ENCODE peak calls at places on chromosome 7, in five cellular contexts. V is WTC11, M is K562, O is HepG2, X is GM12878. D is an unnamed sample.
A peak's percentile ranks its signal among the peaks of the same experiment; 100 is the strongest.

GRCh38 chr7:159033956-159034938 is 110.4 kb downstream of the VIPR2 start:
- DNase-seq in M (no peak), X (no peak), O (no peak), V (no peak), D (peak; percentile 33)

GRCh38 chr7:66167773-66168367 is 37.3 kb upstream of the TPST1 start:
- DNase-seq in X (no peak), O (peak; percentile 31), M (no peak), V (no peak), D (no peak)

GRCh38 chr7:24732646-24733413 is 24.4 kb downstream of the GSDME start:
- DNase-seq in O (peak; percentile 20), M (no peak), V (no peak), X (no peak), D (no peak)

GRCh38 chr7:154928136-154929005 is 74.6 kb downstream of the PAXIP1 start:
- DNase-seq in V (no peak), M (peak; percentile 87), X (peak; percentile 99), O (peak; percentile 95), D (no peak)

GRCh38 chr7:157715071-157715937 is 378.5 kb downstream of the DNAJB6 start:
- DNase-seq in M (no peak), X (no peak), V (no peak), O (no peak), D (no peak)

GRCh38 chr7:142338633-142339501 is 81.0 kb upstream of the PRSS58 start:
- DNase-seq in V (peak; percentile 88), M (no peak), O (no peak), X (no peak), D (peak; percentile 34)

GRCh38 chr7:117715784-117716445 is 157.3 kb downstream of the CTTNBP2 start:
- DNase-seq in V (peak; percentile 31), M (no peak), X (no peak), O (peak; percentile 39), D (no peak)

GRCh38 chr7:111540199-111540815 is 22.0 kb downstream of the IMMP2L start:
- DNase-seq in X (no peak), O (no peak), V (no peak), M (no peak), D (no peak)

GRCh38 chr7:100102950-100103840 is 1.8 kb downstream of the AP4M1 start:
- DNase-seq in O (no peak), X (no peak), V (no peak), M (no peak), D (no peak)

GRCh38 chr7:122546496-122546895 is 152.4 kb downstream of the RNF133 start:
- DNase-seq in O (no peak), M (no peak), V (no peak), X (no peak), D (no peak)

GRCh38 chr7:24701232-24701898 is 55.9 kb downstream of the GSDME start:
- DNase-seq in O (no peak), X (no peak), V (no peak), M (no peak), D (no peak)

GRCh38 chr7:151876899-151877777 is at the start of gene PRKAG2:
- DNase-seq in V (peak; percentile 50), X (no peak), O (no peak), M (peak; percentile 65), D (no peak)

GRCh38 chr7:83457022-83457892 is 191.7 kb downstream of the SEMA3E start:
- DNase-seq in M (no peak), X (no peak), V (no peak), O (no peak), D (no peak)

GRCh38 chr7:127907638-127908040 is 123.6 kb downstream of the LRRC4 start:
- DNase-seq in V (no peak), O (peak; percentile 83), X (no peak), M (no peak), D (no peak)

GRCh38 chr7:93146465-93147127 is 1.6 kb downstream of the SAMD9L start:
- DNase-seq in V (no peak), O (no peak), X (no peak), M (no peak), D (no peak)
- TF ChIP-seq ATF2 in V (no peak), O (no peak), X (no peak), M (no peak), D (no peak)

DNA sequence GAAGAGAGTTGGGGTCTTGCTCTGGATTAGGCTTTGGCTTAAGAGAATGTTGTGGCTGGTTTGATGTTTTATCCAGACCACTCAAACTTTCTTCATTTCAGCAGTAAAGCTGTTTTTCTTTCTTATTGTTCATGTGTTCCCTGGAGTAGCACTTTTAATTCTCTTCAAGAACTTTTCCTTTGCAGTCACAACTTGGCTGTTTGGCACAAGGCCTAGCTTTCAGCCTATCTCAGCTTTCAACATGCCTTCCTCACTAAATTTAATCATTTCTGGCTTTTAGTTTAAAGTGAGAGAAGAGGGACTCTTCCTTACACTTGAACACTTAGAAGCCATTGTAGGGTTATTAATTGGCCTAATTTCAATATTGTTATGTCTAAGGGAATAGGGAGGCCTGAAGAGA is 18.1 kb downstream of the CCDC126 start:
- DNase-seq in O (no peak), M (no peak), V (no peak), X (no peak), D (no peak)
- TF ChIP-seq ATF2 in O (no peak), M (no peak), V (no peak), X (no peak), D (no peak)

GRCh38 chr7:129845178-129845971 is 107.4 kb downstream of the UBE2H start:
- DNase-seq in X (no peak), M (no peak), V (no peak), O (no peak), D (no peak)
- TF ChIP-seq ATF2 in X (no peak), M (no peak), V (no peak), O (no peak), D (no peak)

DNA sequence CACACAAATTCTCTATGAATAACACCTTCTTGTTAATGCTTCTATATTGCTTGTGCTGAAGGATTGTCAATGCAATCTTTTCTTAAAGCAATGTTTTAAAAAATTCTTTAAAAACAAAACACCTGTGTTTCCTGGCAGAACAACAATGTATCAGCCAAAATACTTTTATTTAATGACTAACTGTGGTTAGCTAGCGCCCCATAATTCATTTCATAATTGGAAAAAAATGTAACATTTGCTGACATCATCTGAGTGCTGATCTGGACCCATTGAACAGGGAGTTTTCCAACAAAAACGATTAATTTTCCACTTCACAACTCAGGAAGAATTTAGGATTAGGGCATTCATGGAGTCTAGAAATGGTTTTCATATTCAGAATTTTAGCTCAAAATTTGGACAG is 137.6 kb upstream of the CDK6 start:
- DNase-seq in V (no peak), O (no peak), X (no peak), M (no peak), D (no peak)
- TF ChIP-seq ATF2 in V (no peak), O (no peak), X (no peak), M (no peak), D (no peak)

DNA sequence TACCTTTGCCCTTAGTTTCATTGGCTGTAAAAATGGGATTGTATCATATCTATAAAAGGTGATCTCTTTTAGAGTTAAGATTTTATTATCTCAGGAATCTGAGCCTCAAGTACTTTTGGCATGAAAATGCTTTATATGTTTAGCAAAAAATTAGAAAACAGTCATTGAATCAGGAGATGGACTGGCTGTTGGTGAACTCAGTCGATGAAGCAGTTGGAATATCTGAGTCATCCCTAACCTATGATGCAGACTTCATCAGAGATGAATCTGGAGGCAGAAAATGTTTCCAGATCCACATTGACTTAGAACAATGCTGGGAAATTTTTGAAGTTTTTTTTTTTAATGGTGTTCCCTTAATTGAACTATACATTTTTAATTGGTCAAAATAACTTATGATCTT is 228.5 kb downstream of the SLC25A13 start:
- DNase-seq in O (no peak), X (no peak), M (no peak), V (no peak), D (no peak)
- TF ChIP-seq ATF2 in O (no peak), X (no peak), M (no peak), V (no peak), D (no peak)

GRCh38 chr7:144775735-144776134 is 60.1 kb downstream of the TPK1 start:
- DNase-seq in V (no peak), M (no peak), X (no peak), O (no peak), D (no peak)
- TF ChIP-seq ATF2 in V (no peak), M (no peak), X (no peak), O (no peak), D (no peak)

GRCh38 chr7:22138106-22138505 is 192.4 kb upstream of the CDCA7L start:
- DNase-seq in V (no peak), O (no peak), X (no peak), M (no peak), D (no peak)

GRCh38 chr7:22140597-22140996 is 194.9 kb upstream of the CDCA7L start:
- DNase-seq in O (no peak), V (no peak), M (no peak), X (no peak), D (no peak)

GRCh38 chr7:22137466-22137865 is 191.8 kb upstream of the CDCA7L start:
- DNase-seq in V (no peak), M (no peak), O (no peak), X (no peak), D (no peak)

GRCh38 chr7:22138886-22139285 is 193.2 kb upstream of the CDCA7L start:
- DNase-seq in O (no peak), V (no peak), M (no peak), X (no peak), D (no peak)

GRCh38 chr7:22137026-22137425 is 191.3 kb upstream of the CDCA7L start:
- DNase-seq in V (no peak), O (no peak), M (no peak), X (no peak), D (no peak)
- TF ChIP-seq ATF2 in V (no peak), O (no peak), M (no peak), X (no peak), D (no peak)

DNA sequence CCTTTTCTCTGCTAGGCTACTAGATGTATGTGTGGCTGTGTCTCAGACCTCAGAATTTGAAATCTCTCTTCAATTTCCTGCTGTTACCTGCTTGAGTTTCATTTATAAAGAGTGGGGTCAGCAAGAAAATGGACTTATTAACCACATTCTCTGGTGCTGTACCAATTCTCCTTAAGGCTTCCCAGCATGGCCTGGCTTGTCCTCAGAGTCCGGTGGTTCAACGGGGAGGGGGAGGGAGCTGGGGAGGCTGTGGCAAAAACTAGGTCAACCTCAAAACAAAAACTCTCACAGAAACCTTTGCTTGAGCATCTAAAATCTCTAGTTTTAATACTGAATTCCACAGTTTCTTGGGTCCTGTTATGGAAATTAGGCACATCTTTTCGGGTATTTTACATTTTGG is 389.1 kb upstream of the COBL start:
- DNase-seq in M (no peak), V (no peak), X (no peak), O (no peak), D (no peak)
- TF ChIP-seq ATF2 in M (no peak), V (no peak), X (no peak), O (no peak), D (no peak)

DNA sequence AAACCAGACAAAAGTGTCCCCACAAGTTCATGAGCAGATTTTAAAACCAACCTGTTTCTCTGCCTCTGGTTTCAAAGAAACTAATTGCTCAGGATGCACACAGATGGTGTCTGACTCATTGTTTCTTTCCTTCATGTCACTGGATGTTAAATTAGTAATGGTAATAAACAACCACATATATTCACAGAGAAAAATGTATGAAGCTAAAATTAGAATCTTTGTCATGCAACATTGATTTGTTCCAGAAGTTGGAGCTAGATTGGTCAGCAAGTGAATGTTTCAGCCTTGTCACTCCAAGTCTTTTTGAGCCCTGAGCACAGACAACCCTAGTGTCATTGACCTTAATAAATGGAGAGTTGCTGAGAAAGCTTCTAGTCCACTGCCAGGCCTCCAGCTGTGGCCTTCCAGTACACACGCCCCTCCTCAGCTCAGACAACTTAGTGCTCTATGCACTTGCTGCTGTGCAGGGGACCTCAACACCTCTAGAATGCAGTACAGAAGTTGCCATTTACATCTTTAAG is 175.9 kb downstream of the CCDC71L start:
- DNase-seq in O (no peak), X (no peak), M (no peak), V (no peak), D (no peak)
- TF ChIP-seq ATF2 in O (no peak), X (no peak), M (no peak), V (no peak), D (no peak)